ENCODE peak calls at places on chromosomes 5 and 9, in seven cellular contexts. One of them, this sample, is unnamed.

GRCh38 chr9:93958875-93959682 is 3.9 kb upstream of the BARX1 start:
- DNase-seq in GM19239: no peak
- DNase-seq in NCI-H1417 treated with DMSO at 0.1 percent for 48 hours: no peak
- DNase-seq in posterior cingulate gyrus: peak; percentile 50
- DNase-seq in WTC11: peak; percentile 61
- DNase-seq in body of pancreas: no peak
- DNase-seq in H9: peak; percentile 58
- DNase-seq in this sample: no peak

GRCh38 chr5:150497274-150497988 is 10.5 kb upstream of the NDST1 start:
- DNase-seq in GM19239: no peak
- DNase-seq in NCI-H1417 treated with DMSO at 0.1 percent for 48 hours: no peak
- DNase-seq in posterior cingulate gyrus: peak; percentile 95
- DNase-seq in WTC11: no peak
- DNase-seq in body of pancreas: peak; percentile 60
- DNase-seq in H9: no peak
- DNase-seq in this sample: no peak

GRCh38 chr5:27328480-27328879 is 290.1 kb upstream of the CDH9 start:
- DNase-seq in GM19239: no peak
- DNase-seq in NCI-H1417 treated with DMSO at 0.1 percent for 48 hours: no peak
- DNase-seq in posterior cingulate gyrus: no peak
- DNase-seq in WTC11: no peak
- DNase-seq in body of pancreas: no peak
- DNase-seq in H9: no peak
- DNase-seq in this sample: no peak

GRCh38 chr9:124594673-124595072 is 87.5 kb upstream of the NR5A1 start:
- DNase-seq in GM19239: no peak
- DNase-seq in NCI-H1417 treated with DMSO at 0.1 percent for 48 hours: no peak
- DNase-seq in posterior cingulate gyrus: no peak
- DNase-seq in WTC11: no peak
- DNase-seq in body of pancreas: no peak
- DNase-seq in H9: no peak
- DNase-seq in this sample: no peak

GRCh38 chr5:30802961-30803705 is 390.4 kb upstream of the CDH6 start:
- DNase-seq in GM19239: no peak
- DNase-seq in NCI-H1417 treated with DMSO at 0.1 percent for 48 hours: no peak
- DNase-seq in posterior cingulate gyrus: no peak
- DNase-seq in WTC11: no peak
- DNase-seq in body of pancreas: no peak
- DNase-seq in H9: no peak
- DNase-seq in this sample: no peak

GRCh38 chr5:71483355-71483754 is 27.9 kb downstream of the BDP1 start:
- DNase-seq in GM19239: no peak
- DNase-seq in NCI-H1417 treated with DMSO at 0.1 percent for 48 hours: no peak
- DNase-seq in posterior cingulate gyrus: no peak
- DNase-seq in WTC11: no peak
- DNase-seq in body of pancreas: no peak
- DNase-seq in H9: no peak
- DNase-seq in this sample: no peak

GRCh38 chr9:36833954-36834353 is 200.1 kb downstream of the PAX5 start:
- DNase-seq in GM19239: no peak
- DNase-seq in NCI-H1417 treated with DMSO at 0.1 percent for 48 hours: no peak
- DNase-seq in posterior cingulate gyrus: no peak
- DNase-seq in WTC11: peak; percentile 49
- DNase-seq in body of pancreas: no peak
- DNase-seq in H9: peak; percentile 69
- DNase-seq in this sample: peak; percentile 17

GRCh38 chr5:111454198-111454606 is 58.1 kb downstream of the STARD4 start:
- DNase-seq in GM19239: no peak
- DNase-seq in NCI-H1417 treated with DMSO at 0.1 percent for 48 hours: peak; percentile 73
- DNase-seq in posterior cingulate gyrus: no peak
- DNase-seq in WTC11: no peak
- DNase-seq in body of pancreas: no peak
- DNase-seq in H9: no peak
- DNase-seq in this sample: no peak

GRCh38 chr9:89837152-89837551 is 232.3 kb downstream of the GADD45G start:
- DNase-seq in GM19239: no peak
- DNase-seq in NCI-H1417 treated with DMSO at 0.1 percent for 48 hours: no peak
- DNase-seq in posterior cingulate gyrus: no peak
- DNase-seq in WTC11: no peak
- DNase-seq in body of pancreas: no peak
- DNase-seq in H9: no peak
- DNase-seq in this sample: no peak

GRCh38 chr5:75306746-75307145 is 30.3 kb upstream of the HMGCR start:
- DNase-seq in GM19239: no peak
- DNase-seq in NCI-H1417 treated with DMSO at 0.1 percent for 48 hours: no peak
- DNase-seq in posterior cingulate gyrus: no peak
- DNase-seq in WTC11: no peak
- DNase-seq in body of pancreas: no peak
- DNase-seq in H9: no peak
- DNase-seq in this sample: no peak

GRCh38 chr9:87684627-87685204 is 41.2 kb upstream of the CTSL start:
- DNase-seq in GM19239: no peak
- DNase-seq in NCI-H1417 treated with DMSO at 0.1 percent for 48 hours: no peak
- DNase-seq in posterior cingulate gyrus: no peak
- DNase-seq in WTC11: peak; percentile 69
- DNase-seq in body of pancreas: peak; percentile 69
- DNase-seq in H9: peak; percentile 58
- DNase-seq in this sample: no peak

GRCh38 chr9:127167560-127168326 is 45.3 kb upstream of the ANGPTL2 start:
- DNase-seq in GM19239: no peak
- DNase-seq in NCI-H1417 treated with DMSO at 0.1 percent for 48 hours: no peak
- DNase-seq in posterior cingulate gyrus: no peak
- DNase-seq in WTC11: no peak
- DNase-seq in body of pancreas: no peak
- DNase-seq in H9: no peak
- DNase-seq in this sample: no peak

GRCh38 chr5:159310492-159310891 is 19.8 kb downstream of the IL12B start:
- DNase-seq in GM19239: no peak
- DNase-seq in NCI-H1417 treated with DMSO at 0.1 percent for 48 hours: no peak
- DNase-seq in posterior cingulate gyrus: no peak
- DNase-seq in WTC11: peak; percentile 70
- DNase-seq in body of pancreas: peak; percentile 13
- DNase-seq in H9: peak; percentile 67
- DNase-seq in this sample: no peak

GRCh38 chr5:38531518-38531917 is 24.9 kb downstream of the LIFR start:
- DNase-seq in GM19239: no peak
- DNase-seq in NCI-H1417 treated with DMSO at 0.1 percent for 48 hours: no peak
- DNase-seq in posterior cingulate gyrus: no peak
- DNase-seq in WTC11: no peak
- DNase-seq in body of pancreas: no peak
- DNase-seq in H9: no peak
- DNase-seq in this sample: no peak

GRCh38 chr5:932628-933250 is 40.1 kb downstream of the TRIP13 start:
- DNase-seq in GM19239: no peak
- DNase-seq in NCI-H1417 treated with DMSO at 0.1 percent for 48 hours: no peak
- DNase-seq in posterior cingulate gyrus: no peak
- DNase-seq in WTC11: no peak
- DNase-seq in body of pancreas: no peak
- DNase-seq in H9: no peak
- DNase-seq in this sample: no peak

GRCh38 chr5:1685076-1685475 is 114.6 kb downstream of the MRPL36 start:
- DNase-seq in GM19239: no peak
- DNase-seq in NCI-H1417 treated with DMSO at 0.1 percent for 48 hours: no peak
- DNase-seq in posterior cingulate gyrus: no peak
- DNase-seq in WTC11: no peak
- DNase-seq in body of pancreas: no peak
- DNase-seq in H9: no peak
- DNase-seq in this sample: no peak

GRCh38 chr5:44546283-44546682 is 157.1 kb upstream of the FGF10 start:
- DNase-seq in GM19239: no peak
- DNase-seq in NCI-H1417 treated with DMSO at 0.1 percent for 48 hours: no peak
- DNase-seq in posterior cingulate gyrus: no peak
- DNase-seq in WTC11: no peak
- DNase-seq in body of pancreas: no peak
- DNase-seq in H9: no peak
- DNase-seq in this sample: no peak

GRCh38 chr5:172719211-172719610 is 51.8 kb downstream of the DUSP1 start:
- DNase-seq in GM19239: no peak
- DNase-seq in NCI-H1417 treated with DMSO at 0.1 percent for 48 hours: no peak
- DNase-seq in posterior cingulate gyrus: no peak
- DNase-seq in WTC11: no peak
- DNase-seq in body of pancreas: no peak
- DNase-seq in H9: no peak
- DNase-seq in this sample: no peak

GRCh38 chr5:43231977-43232376 is 40.0 kb downstream of the NIM1K start:
- DNase-seq in GM19239: no peak
- DNase-seq in NCI-H1417 treated with DMSO at 0.1 percent for 48 hours: no peak
- DNase-seq in posterior cingulate gyrus: no peak
- DNase-seq in WTC11: peak; percentile 29
- DNase-seq in body of pancreas: peak; percentile 88
- DNase-seq in H9: peak; percentile 36
- DNase-seq in this sample: no peak

GRCh38 chr9:6109571-6109970 is 94.1 kb upstream of the RANBP6 start:
- DNase-seq in GM19239: no peak
- DNase-seq in NCI-H1417 treated with DMSO at 0.1 percent for 48 hours: no peak
- DNase-seq in posterior cingulate gyrus: no peak
- DNase-seq in WTC11: no peak
- DNase-seq in body of pancreas: no peak
- DNase-seq in H9: no peak
- DNase-seq in this sample: no peak

GRCh38 chr5:116660929-116661328 is 86.3 kb upstream of the SEMA6A start:
- DNase-seq in GM19239: no peak
- DNase-seq in NCI-H1417 treated with DMSO at 0.1 percent for 48 hours: no peak
- DNase-seq in posterior cingulate gyrus: no peak
- DNase-seq in WTC11: no peak
- DNase-seq in body of pancreas: no peak
- DNase-seq in H9: no peak
- DNase-seq in this sample: no peak

GRCh38 chr5:32312194-32312681 is 501 bp downstream of the MTMR12 start:
- DNase-seq in GM19239: peak; percentile 29
- DNase-seq in NCI-H1417 treated with DMSO at 0.1 percent for 48 hours: no peak
- DNase-seq in posterior cingulate gyrus: peak; percentile 90
- DNase-seq in WTC11: peak; percentile 44
- DNase-seq in body of pancreas: peak; percentile 77
- DNase-seq in H9: peak; percentile 49
- DNase-seq in this sample: no peak

GRCh38 chr9:92506184-92506857 is 24.0 kb upstream of the ASPN start:
- DNase-seq in GM19239: no peak
- DNase-seq in NCI-H1417 treated with DMSO at 0.1 percent for 48 hours: no peak
- DNase-seq in posterior cingulate gyrus: no peak
- DNase-seq in WTC11: no peak
- DNase-seq in body of pancreas: peak; percentile 42
- DNase-seq in H9: no peak
- DNase-seq in this sample: no peak

GRCh38 chr5:55456216-55456895 is 78.4 kb downstream of the PLPP1 start:
- DNase-seq in GM19239: no peak
- DNase-seq in NCI-H1417 treated with DMSO at 0.1 percent for 48 hours: no peak
- DNase-seq in posterior cingulate gyrus: no peak
- DNase-seq in WTC11: no peak
- DNase-seq in body of pancreas: no peak
- DNase-seq in H9: no peak
- DNase-seq in this sample: no peak

GRCh38 chr9:214488-215448 is at the start of gene DOCK8:
- DNase-seq in GM19239: peak; percentile 59
- DNase-seq in NCI-H1417 treated with DMSO at 0.1 percent for 48 hours: no peak
- DNase-seq in posterior cingulate gyrus: peak; percentile 66
- DNase-seq in WTC11: peak; percentile 90
- DNase-seq in body of pancreas: peak; percentile 78
- DNase-seq in H9: peak; percentile 83
- DNase-seq in this sample: no peak

GRCh38 chr5:95620870-95621838 is 1.3 kb downstream of the GPR150 start:
- DNase-seq in GM19239: no peak
- DNase-seq in NCI-H1417 treated with DMSO at 0.1 percent for 48 hours: no peak
- DNase-seq in posterior cingulate gyrus: peak; percentile 88
- DNase-seq in WTC11: peak; percentile 60
- DNase-seq in body of pancreas: peak; percentile 60
- DNase-seq in H9: peak; percentile 74
- DNase-seq in this sample: no peak

GRCh38 chr9:38651400-38652042 is 31.1 kb upstream of the ANKRD18A start:
- DNase-seq in GM19239: no peak
- DNase-seq in NCI-H1417 treated with DMSO at 0.1 percent for 48 hours: no peak
- DNase-seq in posterior cingulate gyrus: no peak
- DNase-seq in WTC11: no peak
- DNase-seq in body of pancreas: no peak
- DNase-seq in H9: no peak
- DNase-seq in this sample: no peak

GRCh38 chr5:108233617-108234016 is 148.3 kb downstream of the FBXL17 start:
- DNase-seq in GM19239: no peak
- DNase-seq in NCI-H1417 treated with DMSO at 0.1 percent for 48 hours: no peak
- DNase-seq in posterior cingulate gyrus: no peak
- DNase-seq in WTC11: no peak
- DNase-seq in body of pancreas: no peak
- DNase-seq in H9: no peak
- DNase-seq in this sample: no peak

GRCh38 chr9:124268248-124268647 is 10.5 kb downstream of the NEK6 start:
- DNase-seq in GM19239: no peak
- DNase-seq in NCI-H1417 treated with DMSO at 0.1 percent for 48 hours: no peak
- DNase-seq in posterior cingulate gyrus: no peak
- DNase-seq in WTC11: no peak
- DNase-seq in body of pancreas: no peak
- DNase-seq in H9: no peak
- DNase-seq in this sample: no peak

GRCh38 chr5:176611435-176611834 is 1.5 kb upstream of the GPRIN1 start:
- DNase-seq in GM19239: peak; percentile 50
- DNase-seq in NCI-H1417 treated with DMSO at 0.1 percent for 48 hours: no peak
- DNase-seq in posterior cingulate gyrus: no peak
- DNase-seq in WTC11: peak; percentile 82
- DNase-seq in body of pancreas: peak; percentile 76
- DNase-seq in H9: peak; percentile 77
- DNase-seq in this sample: no peak

GRCh38 chr9:84338792-84339191 is 1.8 kb downstream of the SLC28A3 start:
- DNase-seq in GM19239: no peak
- DNase-seq in NCI-H1417 treated with DMSO at 0.1 percent for 48 hours: no peak
- DNase-seq in posterior cingulate gyrus: no peak
- DNase-seq in WTC11: no peak
- DNase-seq in body of pancreas: no peak
- DNase-seq in H9: no peak
- DNase-seq in this sample: no peak